ENCODE peak calls at places on chromosomes 5 and 9, in seven cellular contexts. One of them, this sample, is unnamed.

GRCh38 chr5:174945853-174946252 is 221.5 kb downstream of the MSX2 start:
- DNase-seq in stimulated activated naive CD8-positive, alpha-beta T cell treated with anti-CD3 and anti-CD28 coated beads, Interleukin-15, amount 100 ng/mL, for 72 hours: no peak
- DNase-seq in kidney glomerular epithelial cell: no peak
- DNase-seq in EL: no peak
- DNase-seq in CD8-positive, alpha-beta T cell: no peak
- DNase-seq in globus pallidus: peak
- DNase-seq in immature natural killer cell: no peak
- DNase-seq in this sample: no peak

GRCh38 chr9:125277411-125277810 is 15.8 kb downstream of the GAPVD1 start:
- DNase-seq in kidney glomerular epithelial cell: no peak
- DNase-seq in stimulated activated naive CD8-positive, alpha-beta T cell treated with anti-CD3 and anti-CD28 coated beads, Interleukin-15, amount 100 ng/mL, for 72 hours: no peak
- DNase-seq in EL: no peak
- DNase-seq in CD8-positive, alpha-beta T cell: no peak
- DNase-seq in globus pallidus: no peak
- DNase-seq in immature natural killer cell: no peak
- DNase-seq in this sample: no peak

GRCh38 chr5:40355181-40355580 is 324.5 kb upstream of the PTGER4 start:
- DNase-seq in kidney glomerular epithelial cell: no peak
- DNase-seq in stimulated activated naive CD8-positive, alpha-beta T cell treated with anti-CD3 and anti-CD28 coated beads, Interleukin-15, amount 100 ng/mL, for 72 hours: no peak
- DNase-seq in EL: no peak
- DNase-seq in CD8-positive, alpha-beta T cell: no peak
- DNase-seq in globus pallidus: no peak
- DNase-seq in immature natural killer cell: no peak
- DNase-seq in this sample: no peak

GRCh38 chr9:22079873-22080341 is 70.8 kb upstream of the CDKN2B start:
- DNase-seq in EL: peak
- DNase-seq in immature natural killer cell: no peak
- DNase-seq in CD8-positive, alpha-beta T cell: no peak
- DNase-seq in stimulated activated naive CD8-positive, alpha-beta T cell treated with anti-CD3 and anti-CD28 coated beads, Interleukin-15, amount 100 ng/mL, for 72 hours: peak
- DNase-seq in globus pallidus: peak
- DNase-seq in kidney glomerular epithelial cell: peak
- DNase-seq in this sample: peak

GRCh38 chr5:30894811-30895210 is 298.7 kb upstream of the CDH6 start:
- DNase-seq in immature natural killer cell: no peak
- DNase-seq in CD8-positive, alpha-beta T cell: no peak
- DNase-seq in stimulated activated naive CD8-positive, alpha-beta T cell treated with anti-CD3 and anti-CD28 coated beads, Interleukin-15, amount 100 ng/mL, for 72 hours: no peak
- DNase-seq in EL: no peak
- DNase-seq in kidney glomerular epithelial cell: peak
- DNase-seq in globus pallidus: no peak
- DNase-seq in this sample: peak

GRCh38 chr5:139862313-139862712 is 66.7 kb downstream of the PSD2 start:
- DNase-seq in kidney glomerular epithelial cell: no peak
- DNase-seq in immature natural killer cell: no peak
- DNase-seq in CD8-positive, alpha-beta T cell: no peak
- DNase-seq in stimulated activated naive CD8-positive, alpha-beta T cell treated with anti-CD3 and anti-CD28 coated beads, Interleukin-15, amount 100 ng/mL, for 72 hours: no peak
- DNase-seq in globus pallidus: no peak
- DNase-seq in EL: peak
- DNase-seq in this sample: peak

GRCh38 chr9:112852741-112853505 is 37.8 kb downstream of the SLC46A2 start:
- DNase-seq in CD8-positive, alpha-beta T cell: no peak
- DNase-seq in immature natural killer cell: no peak
- DNase-seq in kidney glomerular epithelial cell: no peak
- DNase-seq in stimulated activated naive CD8-positive, alpha-beta T cell treated with anti-CD3 and anti-CD28 coated beads, Interleukin-15, amount 100 ng/mL, for 72 hours: no peak
- DNase-seq in EL: no peak
- DNase-seq in globus pallidus: peak
- DNase-seq in this sample: no peak

GRCh38 chr9:82127993-82128710 is 139.6 kb downstream of the SPATA31D1 start:
- DNase-seq in kidney glomerular epithelial cell: no peak
- DNase-seq in CD8-positive, alpha-beta T cell: no peak
- DNase-seq in stimulated activated naive CD8-positive, alpha-beta T cell treated with anti-CD3 and anti-CD28 coated beads, Interleukin-15, amount 100 ng/mL, for 72 hours: no peak
- DNase-seq in immature natural killer cell: no peak
- DNase-seq in globus pallidus: peak
- DNase-seq in EL: no peak
- DNase-seq in this sample: no peak

GRCh38 chr9:93127395-93127911 is 6.6 kb downstream of the NINJ1 start:
- DNase-seq in stimulated activated naive CD8-positive, alpha-beta T cell treated with anti-CD3 and anti-CD28 coated beads, Interleukin-15, amount 100 ng/mL, for 72 hours: no peak
- DNase-seq in CD8-positive, alpha-beta T cell: no peak
- DNase-seq in globus pallidus: peak
- DNase-seq in EL: no peak
- DNase-seq in immature natural killer cell: no peak
- DNase-seq in kidney glomerular epithelial cell: no peak
- DNase-seq in this sample: no peak

GRCh38 chr5:98168862-98169261 is 604.6 kb upstream of the RGMB start:
- DNase-seq in EL: no peak
- DNase-seq in kidney glomerular epithelial cell: no peak
- DNase-seq in immature natural killer cell: no peak
- DNase-seq in stimulated activated naive CD8-positive, alpha-beta T cell treated with anti-CD3 and anti-CD28 coated beads, Interleukin-15, amount 100 ng/mL, for 72 hours: no peak
- DNase-seq in globus pallidus: no peak
- DNase-seq in CD8-positive, alpha-beta T cell: no peak
- DNase-seq in this sample: no peak

GRCh38 chr9:12884736-12885395 is 110.0 kb downstream of the LURAP1L start:
- DNase-seq in kidney glomerular epithelial cell: peak
- DNase-seq in globus pallidus: peak
- DNase-seq in immature natural killer cell: no peak
- DNase-seq in EL: peak
- DNase-seq in stimulated activated naive CD8-positive, alpha-beta T cell treated with anti-CD3 and anti-CD28 coated beads, Interleukin-15, amount 100 ng/mL, for 72 hours: no peak
- DNase-seq in CD8-positive, alpha-beta T cell: no peak
- DNase-seq in this sample: peak

GRCh38 chr9:92482336-92482735 is at the start of gene ASPN:
- DNase-seq in kidney glomerular epithelial cell: no peak
- DNase-seq in stimulated activated naive CD8-positive, alpha-beta T cell treated with anti-CD3 and anti-CD28 coated beads, Interleukin-15, amount 100 ng/mL, for 72 hours: no peak
- DNase-seq in EL: no peak
- DNase-seq in globus pallidus: no peak
- DNase-seq in CD8-positive, alpha-beta T cell: no peak
- DNase-seq in immature natural killer cell: no peak
- DNase-seq in this sample: peak

GRCh38 chr5:39076757-39077475 is 2.7 kb upstream of the RICTOR start:
- DNase-seq in EL: peak
- DNase-seq in globus pallidus: peak
- DNase-seq in kidney glomerular epithelial cell: peak
- DNase-seq in immature natural killer cell: no peak
- DNase-seq in stimulated activated naive CD8-positive, alpha-beta T cell treated with anti-CD3 and anti-CD28 coated beads, Interleukin-15, amount 100 ng/mL, for 72 hours: no peak
- DNase-seq in CD8-positive, alpha-beta T cell: no peak
- DNase-seq in this sample: peak

GRCh38 chr9:133931059-133931458 is 61.1 kb downstream of the VAV2 start:
- DNase-seq in immature natural killer cell: no peak
- DNase-seq in globus pallidus: no peak
- DNase-seq in EL: no peak
- DNase-seq in stimulated activated naive CD8-positive, alpha-beta T cell treated with anti-CD3 and anti-CD28 coated beads, Interleukin-15, amount 100 ng/mL, for 72 hours: no peak
- DNase-seq in kidney glomerular epithelial cell: no peak
- DNase-seq in CD8-positive, alpha-beta T cell: no peak
- DNase-seq in this sample: no peak

GRCh38 chr5:14722923-14723322 is 58.4 kb downstream of the OTULIN start:
- DNase-seq in CD8-positive, alpha-beta T cell: no peak
- DNase-seq in immature natural killer cell: no peak
- DNase-seq in stimulated activated naive CD8-positive, alpha-beta T cell treated with anti-CD3 and anti-CD28 coated beads, Interleukin-15, amount 100 ng/mL, for 72 hours: no peak
- DNase-seq in globus pallidus: no peak
- DNase-seq in EL: no peak
- DNase-seq in kidney glomerular epithelial cell: no peak
- DNase-seq in this sample: no peak

GRCh38 chr9:34378376-34379060 is 1.8 kb upstream of the MYORG start:
- DNase-seq in EL: no peak
- DNase-seq in kidney glomerular epithelial cell: no peak
- DNase-seq in stimulated activated naive CD8-positive, alpha-beta T cell treated with anti-CD3 and anti-CD28 coated beads, Interleukin-15, amount 100 ng/mL, for 72 hours: peak
- DNase-seq in globus pallidus: no peak
- DNase-seq in immature natural killer cell: no peak
- DNase-seq in CD8-positive, alpha-beta T cell: no peak
- DNase-seq in this sample: no peak

GRCh38 chr9:68802525-68803015 is 97.5 kb downstream of the PIP5K1B start:
- DNase-seq in globus pallidus: no peak
- DNase-seq in kidney glomerular epithelial cell: no peak
- DNase-seq in EL: no peak
- DNase-seq in stimulated activated naive CD8-positive, alpha-beta T cell treated with anti-CD3 and anti-CD28 coated beads, Interleukin-15, amount 100 ng/mL, for 72 hours: peak
- DNase-seq in immature natural killer cell: no peak
- DNase-seq in CD8-positive, alpha-beta T cell: no peak
- DNase-seq in this sample: no peak

GRCh38 chr9:100554935-100555401 is 22.9 kb upstream of the CAVIN4 start:
- DNase-seq in stimulated activated naive CD8-positive, alpha-beta T cell treated with anti-CD3 and anti-CD28 coated beads, Interleukin-15, amount 100 ng/mL, for 72 hours: no peak
- DNase-seq in EL: no peak
- DNase-seq in kidney glomerular epithelial cell: no peak
- DNase-seq in globus pallidus: peak
- DNase-seq in CD8-positive, alpha-beta T cell: no peak
- DNase-seq in immature natural killer cell: no peak
- DNase-seq in this sample: no peak

GRCh38 chr9:34079181-34079580 is 30.5 kb upstream of the UBAP2 start:
- DNase-seq in stimulated activated naive CD8-positive, alpha-beta T cell treated with anti-CD3 and anti-CD28 coated beads, Interleukin-15, amount 100 ng/mL, for 72 hours: no peak
- DNase-seq in kidney glomerular epithelial cell: peak
- DNase-seq in globus pallidus: no peak
- DNase-seq in EL: peak
- DNase-seq in immature natural killer cell: no peak
- DNase-seq in CD8-positive, alpha-beta T cell: no peak
- DNase-seq in this sample: peak

GRCh38 chr5:12707560-12707959 is 803.3 kb upstream of the CTNND2 start:
- DNase-seq in CD8-positive, alpha-beta T cell: no peak
- DNase-seq in immature natural killer cell: no peak
- DNase-seq in kidney glomerular epithelial cell: no peak
- DNase-seq in globus pallidus: no peak
- DNase-seq in EL: no peak
- DNase-seq in stimulated activated naive CD8-positive, alpha-beta T cell treated with anti-CD3 and anti-CD28 coated beads, Interleukin-15, amount 100 ng/mL, for 72 hours: no peak
- DNase-seq in this sample: no peak

GRCh38 chr9:35353731-35354365 is 136.1 kb upstream of the RUSC2 start:
- DNase-seq in EL: no peak
- DNase-seq in CD8-positive, alpha-beta T cell: no peak
- DNase-seq in stimulated activated naive CD8-positive, alpha-beta T cell treated with anti-CD3 and anti-CD28 coated beads, Interleukin-15, amount 100 ng/mL, for 72 hours: no peak
- DNase-seq in globus pallidus: no peak
- DNase-seq in kidney glomerular epithelial cell: no peak
- DNase-seq in immature natural killer cell: no peak
- DNase-seq in this sample: peak

GRCh38 chr9:120726484-120726883 is 12.2 kb upstream of the MEGF9 start:
- DNase-seq in immature natural killer cell: no peak
- DNase-seq in EL: no peak
- DNase-seq in CD8-positive, alpha-beta T cell: no peak
- DNase-seq in globus pallidus: no peak
- DNase-seq in kidney glomerular epithelial cell: no peak
- DNase-seq in stimulated activated naive CD8-positive, alpha-beta T cell treated with anti-CD3 and anti-CD28 coated beads, Interleukin-15, amount 100 ng/mL, for 72 hours: no peak
- DNase-seq in this sample: no peak

GRCh38 chr5:72328172-72328571 is 8.0 kb downstream of the PTCD2 start:
- DNase-seq in stimulated activated naive CD8-positive, alpha-beta T cell treated with anti-CD3 and anti-CD28 coated beads, Interleukin-15, amount 100 ng/mL, for 72 hours: no peak
- DNase-seq in globus pallidus: peak
- DNase-seq in immature natural killer cell: no peak
- DNase-seq in EL: peak
- DNase-seq in kidney glomerular epithelial cell: peak
- DNase-seq in CD8-positive, alpha-beta T cell: no peak
- DNase-seq in this sample: peak

GRCh38 chr5:98492258-98492657 is 281.2 kb upstream of the RGMB start:
- DNase-seq in EL: no peak
- DNase-seq in stimulated activated naive CD8-positive, alpha-beta T cell treated with anti-CD3 and anti-CD28 coated beads, Interleukin-15, amount 100 ng/mL, for 72 hours: no peak
- DNase-seq in kidney glomerular epithelial cell: no peak
- DNase-seq in immature natural killer cell: no peak
- DNase-seq in globus pallidus: no peak
- DNase-seq in CD8-positive, alpha-beta T cell: no peak
- DNase-seq in this sample: peak

GRCh38 chr9:21677834-21678233 is 124.6 kb upstream of the MTAP start:
- DNase-seq in globus pallidus: no peak
- DNase-seq in EL: peak
- DNase-seq in kidney glomerular epithelial cell: peak
- DNase-seq in CD8-positive, alpha-beta T cell: no peak
- DNase-seq in stimulated activated naive CD8-positive, alpha-beta T cell treated with anti-CD3 and anti-CD28 coated beads, Interleukin-15, amount 100 ng/mL, for 72 hours: no peak
- DNase-seq in immature natural killer cell: no peak
- DNase-seq in this sample: peak

GRCh38 chr9:94140418-94140780 is 56.1 kb downstream of the PTPDC1 start:
- DNase-seq in globus pallidus: no peak
- DNase-seq in CD8-positive, alpha-beta T cell: no peak
- DNase-seq in kidney glomerular epithelial cell: no peak
- DNase-seq in stimulated activated naive CD8-positive, alpha-beta T cell treated with anti-CD3 and anti-CD28 coated beads, Interleukin-15, amount 100 ng/mL, for 72 hours: no peak
- DNase-seq in immature natural killer cell: no peak
- DNase-seq in EL: no peak
- DNase-seq in this sample: no peak

GRCh38 chr5:139108056-139108811 is 89.9 kb downstream of the SIL1 start:
- DNase-seq in stimulated activated naive CD8-positive, alpha-beta T cell treated with anti-CD3 and anti-CD28 coated beads, Interleukin-15, amount 100 ng/mL, for 72 hours: no peak
- DNase-seq in EL: no peak
- DNase-seq in kidney glomerular epithelial cell: peak
- DNase-seq in CD8-positive, alpha-beta T cell: no peak
- DNase-seq in globus pallidus: peak
- DNase-seq in immature natural killer cell: no peak
- DNase-seq in this sample: peak

GRCh38 chr9:130962418-130963316 is 23.6 kb upstream of the FIBCD1 start:
- DNase-seq in stimulated activated naive CD8-positive, alpha-beta T cell treated with anti-CD3 and anti-CD28 coated beads, Interleukin-15, amount 100 ng/mL, for 72 hours: no peak
- DNase-seq in EL: peak
- DNase-seq in kidney glomerular epithelial cell: peak
- DNase-seq in CD8-positive, alpha-beta T cell: no peak
- DNase-seq in globus pallidus: no peak
- DNase-seq in immature natural killer cell: no peak
- DNase-seq in this sample: peak

GRCh38 chr5:149583394-149583793 is 2.1 kb downstream of the ARHGEF37 start:
- DNase-seq in immature natural killer cell: no peak
- DNase-seq in globus pallidus: peak
- DNase-seq in EL: no peak
- DNase-seq in kidney glomerular epithelial cell: no peak
- DNase-seq in stimulated activated naive CD8-positive, alpha-beta T cell treated with anti-CD3 and anti-CD28 coated beads, Interleukin-15, amount 100 ng/mL, for 72 hours: no peak
- DNase-seq in CD8-positive, alpha-beta T cell: no peak
- DNase-seq in this sample: peak

GRCh38 chr5:116521173-116521872 is 53.3 kb downstream of the SEMA6A start:
- DNase-seq in globus pallidus: no peak
- DNase-seq in kidney glomerular epithelial cell: no peak
- DNase-seq in CD8-positive, alpha-beta T cell: no peak
- DNase-seq in EL: no peak
- DNase-seq in stimulated activated naive CD8-positive, alpha-beta T cell treated with anti-CD3 and anti-CD28 coated beads, Interleukin-15, amount 100 ng/mL, for 72 hours: no peak
- DNase-seq in immature natural killer cell: no peak
- DNase-seq in this sample: peak

This sample was measured in GM23248.